ENCODE peak calls at places on chromosomes 16 and 17, in five cellular contexts. One of them, this sample, is unnamed.
A peak's percentile ranks its signal among the peaks of the same experiment; 100 is the strongest.

GRCh38 chr17:29393451-29393850 is 3.3 kb downstream of the TAOK1 start:
- DNase-seq in GM23338: no peak
- DNase-seq in HCT116: no peak
- DNase-seq in hepatocyte: no peak
- DNase-seq in neural progenitor cell: no peak
- DNase-seq in this sample: no peak

GRCh38 chr17:59469786-59470485 is 95.5 kb upstream of the DHX40 start:
- DNase-seq in hepatocyte: no peak
- DNase-seq in GM23338: no peak
- DNase-seq in HCT116: no peak
- DNase-seq in neural progenitor cell: no peak
- DNase-seq in this sample: no peak

GRCh38 chr17:78558181-78558850 is 18.9 kb downstream of the DNAH17 start:
- DNase-seq in GM23338: no peak
- DNase-seq in hepatocyte: no peak
- DNase-seq in HCT116: peak; percentile 26
- DNase-seq in neural progenitor cell: no peak
- DNase-seq in this sample: no peak

GRCh38 chr16:46830417-46830901 is 521 bp downstream of the C16orf87 start:
- DNase-seq in HCT116: no peak
- DNase-seq in neural progenitor cell: peak; percentile 74
- DNase-seq in hepatocyte: peak; percentile 56
- DNase-seq in GM23338: peak; percentile 44
- DNase-seq in this sample: peak; percentile 52

GRCh38 chr17:31321481-31321880 is at the start of gene EVI2A:
- DNase-seq in GM23338: peak; percentile 20
- DNase-seq in hepatocyte: no peak
- DNase-seq in neural progenitor cell: peak; percentile 3
- DNase-seq in HCT116: no peak
- DNase-seq in this sample: peak; percentile 97

GRCh38 chr17:32878211-32878610 is 1.3 kb upstream of the MYO1D start:
- DNase-seq in GM23338: no peak
- DNase-seq in HCT116: no peak
- DNase-seq in hepatocyte: no peak
- DNase-seq in neural progenitor cell: no peak
- DNase-seq in this sample: no peak

GRCh38 chr16:3998793-3999478 is 117.3 kb downstream of the ADCY9 start:
- DNase-seq in neural progenitor cell: no peak
- DNase-seq in HCT116: no peak
- DNase-seq in GM23338: no peak
- DNase-seq in hepatocyte: no peak
- DNase-seq in this sample: no peak

GRCh38 chr17:76255801-76256429 is 9.2 kb upstream of the UBALD2 start:
- DNase-seq in GM23338: no peak
- DNase-seq in neural progenitor cell: no peak
- DNase-seq in HCT116: no peak
- DNase-seq in hepatocyte: no peak
- DNase-seq in this sample: no peak

GRCh38 chr17:40087903-40088718 is 12.3 kb downstream of the NR1D1 start:
- DNase-seq in GM23338: no peak
- DNase-seq in hepatocyte: no peak
- DNase-seq in neural progenitor cell: no peak
- DNase-seq in HCT116: no peak
- DNase-seq in this sample: no peak

GRCh38 chr17:75323043-75323591 is 33.9 kb upstream of the SLC25A19 start:
- DNase-seq in HCT116: peak; percentile 84
- DNase-seq in neural progenitor cell: peak; percentile 93
- DNase-seq in hepatocyte: peak; percentile 93
- DNase-seq in GM23338: peak; percentile 97
- DNase-seq in this sample: peak; percentile 90

GRCh38 chr16:11350531-11351335 is 5.5 kb downstream of the RMI2 start:
- DNase-seq in HCT116: no peak
- DNase-seq in hepatocyte: peak; percentile 66
- DNase-seq in neural progenitor cell: no peak
- DNase-seq in GM23338: no peak
- DNase-seq in this sample: no peak

GRCh38 chr16:10181196-10182162 is 749 bp downstream of the GRIN2A start:
- DNase-seq in hepatocyte: peak; percentile 88
- DNase-seq in GM23338: peak; percentile 88
- DNase-seq in HCT116: peak; percentile 21
- DNase-seq in neural progenitor cell: peak; percentile 89
- DNase-seq in this sample: peak; percentile 61

GRCh38 chr17:4833941-4834501 is 881 bp downstream of the MINK1 start:
- DNase-seq in hepatocyte: peak; percentile 68
- DNase-seq in HCT116: no peak
- DNase-seq in GM23338: peak; percentile 43
- DNase-seq in neural progenitor cell: peak; percentile 15
- DNase-seq in this sample: no peak

GRCh38 chr17:68777856-68778694 is 176.9 kb upstream of the FAM20A start:
- DNase-seq in GM23338: no peak
- DNase-seq in HCT116: no peak
- DNase-seq in neural progenitor cell: no peak
- DNase-seq in hepatocyte: peak; percentile 53
- DNase-seq in this sample: no peak

GRCh38 chr17:77186141-77186604 is 45.4 kb downstream of the SEC14L1 start:
- DNase-seq in neural progenitor cell: no peak
- DNase-seq in hepatocyte: no peak
- DNase-seq in GM23338: no peak
- DNase-seq in HCT116: no peak
- DNase-seq in this sample: no peak

GRCh38 chr16:78211200-78211599 is 111.7 kb downstream of the WWOX start:
- DNase-seq in neural progenitor cell: no peak
- DNase-seq in hepatocyte: no peak
- DNase-seq in GM23338: no peak
- DNase-seq in HCT116: no peak
- DNase-seq in this sample: no peak

GRCh38 chr16:10265770-10266615 is 83.8 kb upstream of the GRIN2A start:
- DNase-seq in GM23338: no peak
- DNase-seq in neural progenitor cell: no peak
- DNase-seq in hepatocyte: no peak
- DNase-seq in HCT116: no peak
- DNase-seq in this sample: no peak

GRCh38 chr17:67528751-67529436 is 151.8 kb downstream of the PITPNC1 start:
- DNase-seq in neural progenitor cell: peak; percentile 84
- DNase-seq in HCT116: peak; percentile 84
- DNase-seq in GM23338: peak; percentile 73
- DNase-seq in hepatocyte: peak; percentile 88
- DNase-seq in this sample: no peak

GRCh38 chr17:45273551-45273957 is 11.7 kb upstream of the SPATA32 start:
- DNase-seq in hepatocyte: no peak
- DNase-seq in GM23338: no peak
- DNase-seq in HCT116: no peak
- DNase-seq in neural progenitor cell: no peak
- DNase-seq in this sample: no peak

GRCh38 chr17:10614536-10615155 is 42.5 kb downstream of the MYH3 start:
- DNase-seq in neural progenitor cell: peak; percentile 81
- DNase-seq in GM23338: peak; percentile 86
- DNase-seq in HCT116: peak; percentile 42
- DNase-seq in hepatocyte: peak; percentile 77
- DNase-seq in this sample: peak; percentile 33

DNA sequence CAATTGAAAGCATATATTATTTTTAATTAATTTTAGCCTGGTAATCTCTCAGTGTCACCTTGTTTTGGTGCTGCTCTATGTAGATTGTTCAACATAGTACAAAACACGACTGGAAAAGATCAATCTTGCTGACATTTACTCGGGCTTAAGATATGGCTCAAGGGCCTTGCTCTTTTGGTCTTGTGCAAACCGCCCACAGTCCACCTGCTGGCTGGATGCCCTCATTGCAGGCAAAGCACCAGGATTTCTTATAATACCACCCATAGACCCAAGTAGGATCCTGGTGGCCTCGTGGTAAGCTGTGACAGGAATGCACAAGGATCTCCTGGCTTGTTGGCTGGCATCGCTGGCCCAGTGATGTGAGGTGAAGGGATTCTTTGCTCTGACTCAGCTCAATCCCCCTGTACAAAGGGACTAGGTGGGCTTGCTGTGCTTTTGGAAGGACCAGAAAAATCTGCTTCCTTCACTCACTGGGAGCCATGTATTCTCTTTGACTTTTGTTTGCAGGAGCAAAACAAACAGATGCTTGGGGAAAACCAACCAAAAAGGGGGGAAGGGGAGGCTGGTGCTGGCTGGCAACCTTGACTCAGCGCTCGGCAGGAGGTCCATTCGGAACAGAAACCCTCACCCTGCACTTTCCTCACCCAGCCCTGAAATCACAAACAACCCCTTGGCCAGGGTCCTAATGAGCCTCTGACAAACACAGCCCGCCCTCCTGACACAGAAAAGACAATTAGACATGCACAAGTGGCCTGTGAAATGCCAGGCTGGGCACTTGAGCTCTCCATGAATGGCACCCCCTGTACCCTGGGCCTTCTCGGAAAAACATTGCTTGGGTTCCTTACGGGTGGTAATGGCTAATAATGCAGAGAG is 36.6 kb upstream of the MED9 start:
- DNase-seq in neural progenitor cell: peak; percentile 62
- DNase-seq in hepatocyte: peak; percentile 53
- DNase-seq in GM23338: peak; percentile 90
- DNase-seq in HCT116: peak; percentile 61
- DNase-seq in this sample: peak; percentile 66
- TF ChIP-seq EZH2phosphoT487 in neural progenitor cell: no peak
- TF ChIP-seq EZH2phosphoT487 in hepatocyte: no peak
- TF ChIP-seq EZH2phosphoT487 in GM23338: no peak
- TF ChIP-seq EZH2phosphoT487 in HCT116: no peak
- TF ChIP-seq EZH2phosphoT487 in this sample: no peak

DNA sequence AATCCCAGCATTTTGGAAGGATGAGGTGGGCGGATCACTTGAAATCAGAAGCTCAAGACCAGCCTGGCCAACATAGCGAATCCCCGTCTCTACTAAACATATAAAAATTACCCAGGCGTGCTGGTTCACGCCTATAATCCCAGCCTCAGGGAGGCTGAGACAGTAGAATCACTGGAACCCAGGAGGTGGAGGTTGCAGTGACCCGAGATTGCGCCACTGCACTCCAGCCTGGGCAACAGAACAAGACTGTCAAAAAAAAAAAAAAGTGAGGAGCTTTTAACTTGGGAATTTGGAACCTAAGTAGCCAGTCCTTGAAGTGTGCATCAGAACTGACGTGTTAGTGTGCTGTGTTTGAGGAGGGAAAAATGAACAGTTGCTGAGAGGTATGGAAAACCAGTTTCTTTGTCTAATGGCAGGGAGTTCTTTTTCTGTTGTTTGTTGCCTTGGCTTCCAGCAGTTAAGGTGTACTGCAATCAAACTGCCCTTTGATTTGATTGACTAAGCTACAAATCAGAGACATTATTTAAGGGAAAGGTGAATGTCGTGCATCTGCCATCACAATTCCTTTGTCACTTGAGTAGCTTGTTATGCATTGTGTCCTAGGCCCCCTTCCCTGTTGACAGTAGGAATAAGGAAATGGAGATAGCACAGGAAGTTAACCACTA is 8.6 kb upstream of the DUSP14 start:
- DNase-seq in GM23338: no peak
- DNase-seq in hepatocyte: no peak
- DNase-seq in HCT116: no peak
- DNase-seq in neural progenitor cell: no peak
- DNase-seq in this sample: no peak
- H3K4me1 ChIP-seq in GM23338: peaks cover 19% of the 10 kb centered on the region
- H3K4me1 ChIP-seq in hepatocyte: peaks cover 14% of the 10 kb centered on the region
- H3K4me1 ChIP-seq in HCT116: peaks cover 15% of the 10 kb centered on the region
- H3K4me1 ChIP-seq in neural progenitor cell: peaks cover 5% of the 10 kb centered on the region
- H3K4me1 ChIP-seq in this sample: no peaks in the 10 kb centered on the region

GRCh38 chr16:81514041-81514559 is 69.5 kb downstream of the CMIP start:
- DNase-seq in neural progenitor cell: no peak
- DNase-seq in HCT116: no peak
- DNase-seq in GM23338: no peak
- DNase-seq in hepatocyte: no peak
- DNase-seq in this sample: no peak
- TF ChIP-seq EZH2phosphoT487 in neural progenitor cell: no peak
- TF ChIP-seq EZH2phosphoT487 in HCT116: no peak
- TF ChIP-seq EZH2phosphoT487 in GM23338: no peak
- TF ChIP-seq EZH2phosphoT487 in hepatocyte: no peak
- TF ChIP-seq EZH2phosphoT487 in this sample: no peak

GRCh38 chr16:1543085-1543896 is 9.8 kb downstream of the TMEM204 start:
- DNase-seq in HCT116: peak; percentile 31
- DNase-seq in neural progenitor cell: peak; percentile 17
- DNase-seq in GM23338: peak; percentile 67
- DNase-seq in hepatocyte: no peak
- DNase-seq in this sample: no peak

GRCh38 chr16:1548234-1548633 is 14.8 kb downstream of the TMEM204 start:
- DNase-seq in hepatocyte: no peak
- DNase-seq in neural progenitor cell: no peak
- DNase-seq in GM23338: no peak
- DNase-seq in HCT116: no peak
- DNase-seq in this sample: no peak

GRCh38 chr16:1542533-1542932 is 9.1 kb downstream of the TMEM204 start:
- DNase-seq in hepatocyte: no peak
- DNase-seq in GM23338: no peak
- DNase-seq in HCT116: no peak
- DNase-seq in neural progenitor cell: no peak
- DNase-seq in this sample: no peak

GRCh38 chr16:1546430-1546829 is 13.0 kb downstream of the TMEM204 start:
- DNase-seq in hepatocyte: no peak
- DNase-seq in GM23338: no peak
- DNase-seq in HCT116: no peak
- DNase-seq in neural progenitor cell: no peak
- DNase-seq in this sample: no peak

DNA sequence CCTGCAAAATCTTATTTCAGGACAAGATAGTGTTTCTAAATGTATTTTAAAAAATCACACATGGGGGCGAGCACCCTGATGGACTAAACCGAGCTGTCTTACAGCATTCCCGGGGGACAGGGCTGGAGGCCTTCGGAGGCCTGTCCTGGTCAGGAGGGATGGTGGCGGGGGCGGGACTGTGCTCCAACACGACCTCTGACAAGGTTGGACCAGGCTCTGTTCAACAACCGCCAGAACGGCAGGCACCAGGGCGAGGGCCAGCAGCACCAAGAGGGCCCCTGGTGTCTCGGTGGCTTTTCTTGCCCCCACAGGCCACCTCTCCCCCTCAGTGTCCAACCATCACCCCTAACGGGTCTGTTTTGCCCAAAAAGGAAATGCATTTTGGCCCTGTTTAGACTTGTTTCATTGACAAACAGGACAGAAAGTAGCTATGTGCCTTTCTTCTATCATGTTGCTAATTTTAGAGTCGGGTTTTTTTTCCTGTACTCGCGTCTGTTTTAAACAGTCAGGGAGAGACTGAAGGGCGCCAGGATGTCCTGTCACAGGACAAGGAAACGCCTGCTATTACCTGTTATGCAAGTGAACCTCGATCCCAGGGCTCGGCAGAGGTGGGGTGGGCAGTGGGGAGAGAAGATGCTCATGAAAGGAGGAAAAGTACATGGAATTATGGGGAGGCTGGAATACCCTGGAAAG is 11.7 kb downstream of the TMEM204 start:
- DNase-seq in HCT116: no peak
- DNase-seq in GM23338: no peak
- DNase-seq in neural progenitor cell: no peak
- DNase-seq in hepatocyte: no peak
- DNase-seq in this sample: no peak
- H3K4me1 ChIP-seq in HCT116: peaks cover 19% of the 10 kb centered on the region
- H3K4me1 ChIP-seq in GM23338: no peaks in the 10 kb centered on the region
- H3K4me1 ChIP-seq in neural progenitor cell: no peaks in the 10 kb centered on the region
- H3K4me1 ChIP-seq in hepatocyte: peaks cover 3% of the 10 kb centered on the region
- H3K4me1 ChIP-seq in this sample: peaks cover 16% of the 10 kb centered on the region

This sample was measured in MM.1S.